ENCODE peak calls at places on chromosome 20, in four cellular contexts. F is K562, K is H1, X is HepG2. E is an unnamed sample.

GRCh38 chr20:8394308-8394945 is 262.4 kb downstream of the PLCB1 start:
- DNase-seq in F (no peak), K (no peak), X (no peak), E (peak)

GRCh38 chr20:18058661-18059467 is 1.1 kb upstream of the OVOL2 start:
- DNase-seq in F (no peak), K (peak), X (no peak), E (no peak)

GRCh38 chr20:50834599-50835005 is 39.7 kb downstream of the BCAS4 start:
- DNase-seq in F (no peak), K (no peak), X (peak), E (no peak)

GRCh38 chr20:63829943-63830820 is 882 bp downstream of the ZBTB46 start:
- DNase-seq in F (no peak), K (no peak), X (no peak), E (no peak)

GRCh38 chr20:64228086-64228485 is 27.5 kb upstream of the PCMTD2 start:
- DNase-seq in F (no peak), K (no peak), X (no peak), E (no peak)

GRCh38 chr20:44309763-44310663 is 989 bp downstream of the FITM2 start:
- DNase-seq in F (peak), K (no peak), X (no peak), E (no peak)

GRCh38 chr20:20551409-20551808 is 161.0 kb downstream of the RALGAPA2 start:
- DNase-seq in F (no peak), K (no peak), X (no peak), E (no peak)

GRCh38 chr20:22966787-22967464 is 68.2 kb upstream of the SSTR4 start:
- DNase-seq in F (no peak), K (no peak), X (no peak), E (no peak)

GRCh38 chr20:57941121-57941522 is 231.3 kb upstream of the PMEPA1 start:
- DNase-seq in F (no peak), K (no peak), X (no peak), E (no peak)

GRCh38 chr20:35171438-35171752 is 477 bp upstream of the PROCR start:
- DNase-seq in F (no peak), K (no peak), X (no peak), E (no peak)

GRCh38 chr20:35173576-35174192 is 1.8 kb downstream of the PROCR start:
- DNase-seq in F (no peak), K (no peak), X (no peak), E (no peak)

GRCh38 chr20:35172434-35172806 is 548 bp downstream of the PROCR start:
- DNase-seq in F (no peak), K (no peak), X (no peak), E (no peak)

GRCh38 chr20:35174458-35175216 is 2.8 kb downstream of the PROCR start:
- DNase-seq in F (peak), K (peak), X (peak), E (no peak)

DNA sequence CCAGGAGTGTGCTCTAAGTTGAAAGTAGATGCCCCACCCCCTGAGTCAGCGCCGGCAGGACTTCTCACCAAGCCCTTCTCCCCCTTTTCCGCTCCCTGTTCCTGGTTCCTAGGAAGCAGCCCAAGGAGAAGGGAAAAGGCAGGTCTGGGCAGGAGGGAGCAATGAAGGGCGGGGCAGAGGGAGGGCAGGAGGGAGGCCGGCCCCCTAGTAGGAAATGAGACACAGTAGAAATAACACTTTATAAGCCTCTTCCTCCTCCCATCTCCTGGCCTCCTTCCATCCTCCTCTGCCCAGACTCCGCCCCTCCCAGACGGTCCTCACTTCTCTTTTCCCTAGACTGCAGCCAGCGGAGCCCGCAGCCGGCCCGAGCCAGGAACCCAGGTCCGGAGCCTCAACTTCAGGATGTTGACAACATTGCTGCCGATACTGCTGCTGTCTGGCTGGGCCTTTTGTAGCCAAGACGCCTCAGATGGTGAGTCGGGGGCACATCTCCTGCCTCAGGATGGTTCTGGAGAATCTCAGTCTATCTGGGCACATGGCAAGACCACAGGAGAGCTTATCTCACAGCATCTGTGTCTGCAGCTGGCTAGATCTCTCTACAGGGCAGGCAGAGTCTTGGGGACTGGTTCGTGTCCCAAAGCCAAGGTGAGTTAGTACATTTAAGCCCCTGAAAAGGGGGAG is at the start of gene PROCR:
- DNase-seq in F (peak), K (peak), X (no peak), E (no peak)
- TF ChIP-seq POLR2AphosphoS5 in F (no peak), K (no peak), X (no peak), E (no peak)

GRCh38 chr20:41339957-41340326 is 679 bp upstream of the LPIN3 start:
- DNase-seq in F (peak), K (peak), X (peak), E (no peak)
- TF ChIP-seq EP300 in F (no peak), K (no peak), X (no peak), E (no peak)

DNA sequence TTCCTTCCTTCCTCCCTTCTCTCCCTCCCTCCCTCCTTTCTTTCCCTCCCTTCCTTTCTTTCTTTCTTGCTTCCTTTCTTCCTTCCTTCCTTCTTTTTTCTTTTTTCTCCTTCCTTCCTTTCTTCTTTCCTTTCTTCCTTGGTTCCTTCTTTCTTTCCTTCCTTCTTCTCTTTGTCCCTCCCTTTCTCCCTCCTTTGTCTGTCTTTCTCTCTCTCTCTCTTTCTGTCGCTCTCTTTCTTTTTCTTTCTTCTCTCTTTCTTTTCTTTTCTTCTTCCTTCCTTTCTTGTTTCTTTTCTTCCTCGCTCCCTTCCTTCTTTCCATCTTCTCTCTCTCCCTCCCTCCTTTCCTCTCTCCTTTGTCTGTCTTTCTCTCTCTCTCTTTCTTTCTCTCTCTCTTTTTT is 601.9 kb upstream of the JAG1 start:
- DNase-seq in F (no peak), K (no peak), X (no peak), E (no peak)
- TF ChIP-seq CREB1 in F (no peak), K (no peak), X (no peak), E (no peak)

GRCh38 chr20:4169360-4170214 is 154.2 kb upstream of the RNF24 start:
- DNase-seq in F (no peak), K (no peak), X (no peak), E (no peak)

GRCh38 chr20:4167261-4168004 is 152.1 kb upstream of the RNF24 start:
- DNase-seq in F (no peak), K (peak), X (peak), E (no peak)

GRCh38 chr20:4171538-4172116 is 156.3 kb upstream of the RNF24 start:
- DNase-seq in F (no peak), K (no peak), X (peak), E (no peak)

GRCh38 chr20:4173142-4173541 is 157.8 kb upstream of the RNF24 start:
- DNase-seq in F (no peak), K (no peak), X (no peak), E (no peak)

GRCh38 chr20:4170621-4171537 is 155.5 kb upstream of the RNF24 start:
- DNase-seq in F (no peak), K (no peak), X (no peak), E (no peak)
- TF ChIP-seq POLR2AphosphoS5 in F (no peak), K (no peak), X (no peak), E (no peak)

GRCh38 chr20:31661625-31662371 is 24.1 kb downstream of the COX4I2 start:
- DNase-seq in F (peak), K (peak), X (peak), E (no peak)
- TF ChIP-seq EP300 in F (peak), K (no peak), X (no peak), E (no peak)

DNA sequence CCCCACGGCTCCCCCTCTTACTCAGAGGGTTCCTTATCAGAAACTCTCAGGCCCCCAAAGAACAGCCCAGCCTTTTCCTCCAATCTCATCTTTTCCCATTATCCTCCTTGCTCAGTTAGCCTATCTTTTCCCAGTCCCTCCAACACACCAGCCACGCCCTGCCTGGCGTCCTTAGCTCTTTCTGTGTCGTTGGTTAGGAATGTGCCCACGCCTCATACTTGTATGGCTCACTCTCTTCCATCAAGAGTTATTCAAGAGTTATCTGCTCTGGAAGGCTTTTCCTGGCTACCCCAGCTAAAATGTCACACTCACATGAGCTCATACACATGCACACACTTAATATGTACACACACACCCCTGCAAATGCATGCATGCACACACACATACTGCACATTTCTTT is 37.5 kb downstream of the SLC2A10 start:
- DNase-seq in F (no peak), K (no peak), X (no peak), E (no peak)
- TF ChIP-seq CREB1 in F (no peak), K (no peak), X (no peak), E (no peak)

DNA sequence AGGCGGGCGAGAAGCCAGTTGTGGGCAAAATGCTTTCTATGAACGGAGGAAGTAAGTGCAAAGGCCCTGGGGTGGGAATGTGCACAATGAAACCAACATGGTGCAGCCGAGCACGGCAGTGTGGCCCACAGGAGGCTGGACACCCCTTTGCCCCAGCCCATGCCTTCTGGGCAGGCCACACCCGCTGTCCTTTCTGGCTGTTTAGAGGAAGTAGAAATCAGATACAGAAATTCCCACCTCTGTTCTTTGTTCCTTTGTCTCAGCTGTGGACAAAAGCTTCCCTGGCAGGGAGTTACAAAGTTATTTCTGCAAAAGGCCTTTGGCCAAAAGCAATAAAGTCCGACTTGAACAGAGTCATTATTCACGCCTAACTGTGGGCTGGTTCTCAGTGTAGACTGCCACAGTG is 11.9 kb downstream of the SULF2 start:
- DNase-seq in F (no peak), K (no peak), X (no peak), E (no peak)
- TF ChIP-seq POLR2AphosphoS5 in F (no peak), K (no peak), X (no peak), E (no peak)

E was measured in GM12878.